ENCODE peak calls at places on chromosomes 4 and X, in eight cellular contexts. V is glutamatergic neuron, P is fibroblast of lung, O is RWPE1, D is AG09309, L is PC-3, I is hepatocyte, U is neural progenitor cell. K is an unnamed sample.

GRCh38 chr4:47686294-47686872 is 151.5 kb downstream of the CORIN start:
- DNase-seq in V (peak), P (peak), O (peak), D (no peak), L (peak), I (peak), U (peak), K (peak)

GRCh38 chr4:69710580-69710979 is 49.8 kb downstream of the SULT1B1 start:
- DNase-seq in V (no peak), P (no peak), O (no peak), D (no peak), L (no peak), I (no peak), U (no peak), K (no peak)

GRCh38 chr4:111650553-111651183 is 494.6 kb upstream of the FAM241A start:
- DNase-seq in V (no peak), P (no peak), O (no peak), D (no peak), L (no peak), I (no peak), U (peak), K (no peak)

GRCh38 chr4:48334900-48335384 is 6.4 kb upstream of the SLAIN2 start:
- DNase-seq in V (no peak), P (peak), O (no peak), D (no peak), L (peak), I (no peak), U (no peak), K (no peak)

GRCh38 chrX:55783723-55784122 is 66.2 kb downstream of the RRAGB start:
- DNase-seq in V (no peak), P (peak), O (no peak), D (no peak), L (no peak), I (no peak), U (no peak), K (no peak)

GRCh38 chrX:131812847-131813825 is 210.0 kb upstream of the STK26 start:
- DNase-seq in V (no peak), P (peak), O (no peak), D (peak), L (peak), I (no peak), U (no peak), K (peak)

GRCh38 chrX:129957241-129958099 is 25.0 kb upstream of the BCORL1 start:
- DNase-seq in V (peak), P (peak), O (peak), D (no peak), L (peak), I (peak), U (peak), K (peak)

GRCh38 chr4:38368612-38369011 is 295.4 kb upstream of the KLF3 start:
- DNase-seq in V (no peak), P (peak), O (peak), D (peak), L (peak), I (no peak), U (no peak), K (no peak)

GRCh38 chrX:154036513-154036912 is 16.8 kb upstream of the IRAK1 start:
- DNase-seq in V (no peak), P (no peak), O (no peak), D (no peak), L (no peak), I (no peak), U (peak), K (peak)

GRCh38 chr4:1550122-1551070 is 133.7 kb downstream of the FAM53A start:
- DNase-seq in V (peak), P (no peak), O (no peak), D (no peak), L (no peak), I (no peak), U (no peak), K (no peak)

GRCh38 chr4:87073187-87073569 is 138.4 kb downstream of the AFF1 start:
- DNase-seq in V (no peak), P (no peak), O (no peak), D (no peak), L (no peak), I (no peak), U (no peak), K (peak)

GRCh38 chr4:76767983-76768382 is 130.0 kb downstream of the SOWAHB start:
- DNase-seq in V (no peak), P (peak), O (no peak), D (no peak), L (no peak), I (no peak), U (no peak), K (no peak)

GRCh38 chrX:83916525-83916924 is 55.6 kb downstream of the CYLC1 start:
- DNase-seq in V (peak), P (no peak), O (no peak), D (no peak), L (peak), I (peak), U (peak), K (no peak)

GRCh38 chrX:104254442-104255115 is at the start of gene ESX1:
- DNase-seq in V (peak), P (no peak), O (no peak), D (no peak), L (no peak), I (no peak), U (peak), K (no peak)

GRCh38 chr4:54213001-54213400 is 16.1 kb upstream of the PDGFRA start:
- DNase-seq in V (no peak), P (no peak), O (no peak), D (no peak), L (no peak), I (no peak), U (no peak), K (no peak)

GRCh38 chr4:77269505-77269904 is 112.5 kb downstream of the CCNG2 start:
- DNase-seq in V (no peak), P (no peak), O (peak), D (no peak), L (peak), I (no peak), U (no peak), K (no peak)

GRCh38 chr4:44760142-44760898 is 34.0 kb upstream of the GNPDA2 start:
- DNase-seq in V (no peak), P (peak), O (peak), D (peak), L (peak), I (peak), U (peak), K (peak)

GRCh38 chrX:70635669-70636068 is 191.0 kb downstream of the DLG3 start:
- DNase-seq in V (no peak), P (no peak), O (no peak), D (no peak), L (no peak), I (no peak), U (no peak), K (no peak)

GRCh38 chr4:125115476-125115875 is 199.3 kb upstream of the FAT4 start:
- DNase-seq in V (no peak), P (peak), O (no peak), D (no peak), L (no peak), I (no peak), U (no peak), K (no peak)

GRCh38 chr4:73828945-73829344 is 7.5 kb upstream of the CXCL6 start:
- DNase-seq in V (no peak), P (peak), O (no peak), D (no peak), L (no peak), I (no peak), U (no peak), K (no peak)

GRCh38 chr4:144572660-144573059 is 73.3 kb upstream of the HHIP start:
- DNase-seq in V (no peak), P (no peak), O (no peak), D (no peak), L (no peak), I (no peak), U (no peak), K (peak)

GRCh38 chrX:75784689-75785491 is at the start of gene MAGEE2:
- DNase-seq in V (no peak), P (no peak), O (no peak), D (no peak), L (no peak), I (no peak), U (no peak), K (no peak)

GRCh38 chr4:100907465-100908454 is 389.9 kb upstream of the EMCN start:
- DNase-seq in V (no peak), P (peak), O (peak), D (no peak), L (peak), I (no peak), U (no peak), K (no peak)

GRCh38 chr4:44017422-44017739 is 431.2 kb downstream of the KCTD8 start:
- DNase-seq in V (no peak), P (no peak), O (no peak), D (no peak), L (no peak), I (no peak), U (no peak), K (no peak)

GRCh38 chr4:129136433-129136832 is 40.5 kb downstream of the C4orf33 start:
- DNase-seq in V (no peak), P (no peak), O (no peak), D (no peak), L (no peak), I (no peak), U (no peak), K (no peak)

GRCh38 chrX:102155806-102156179 is at the start of gene BEX5:
- DNase-seq in V (peak), P (no peak), O (peak), D (no peak), L (peak), I (peak), U (peak), K (peak)

GRCh38 chrX:119381349-119381944 is 17.7 kb upstream of the SLC25A43 start:
- DNase-seq in V (no peak), P (no peak), O (no peak), D (no peak), L (no peak), I (no peak), U (no peak), K (no peak)

GRCh38 chrX:150487369-150488094 is 80.9 kb upstream of the MTM1 start:
- DNase-seq in V (no peak), P (no peak), O (no peak), D (no peak), L (no peak), I (no peak), U (no peak), K (no peak)

GRCh38 chrX:45769919-45770582 is 569.4 kb upstream of the DIPK2B start:
- DNase-seq in V (no peak), P (peak), O (peak), D (peak), L (peak), I (peak), U (peak), K (peak)

GRCh38 chrX:154096140-154097002 is 1.1 kb downstream of the MECP2 start:
- DNase-seq in V (no peak), P (peak), O (no peak), D (no peak), L (peak), I (peak), U (peak), K (peak)

GRCh38 chr4:37385424-37385823 is 140.9 kb downstream of the NWD2 start:
- DNase-seq in V (no peak), P (no peak), O (no peak), D (no peak), L (no peak), I (no peak), U (no peak), K (no peak)

GRCh38 chrX:69024287-69024686 is 141.0 kb downstream of the PJA1 start:
- DNase-seq in V (no peak), P (no peak), O (no peak), D (no peak), L (no peak), I (no peak), U (no peak), K (no peak)

DNA sequence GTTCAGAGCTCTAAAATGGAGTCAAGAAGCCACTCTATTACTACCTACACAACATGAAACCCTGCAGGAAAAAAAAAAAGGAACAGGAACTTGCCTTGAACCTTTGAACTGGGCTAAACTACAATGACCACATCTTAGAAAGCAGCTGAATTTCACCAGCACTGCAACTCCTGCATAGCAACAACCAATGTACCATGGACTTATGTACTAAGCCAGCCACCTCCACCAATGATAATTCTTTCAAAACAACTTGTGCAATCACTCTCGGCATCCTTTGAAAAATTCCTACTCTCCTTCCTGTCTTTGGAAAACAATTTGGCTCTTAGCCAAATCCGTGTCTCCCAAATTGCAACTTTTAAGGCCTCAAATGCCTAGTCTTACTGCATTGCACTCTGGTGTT is 26.8 kb upstream of the FMR1 start:
- DNase-seq in V (no peak), P (no peak), O (no peak), D (no peak), L (no peak), I (peak), U (no peak), K (peak)
- TF ChIP-seq CTCF in V (no peak), P (no peak), O (no peak), D (no peak), L (no peak), I (no peak), U (no peak), K (no peak)

GRCh38 chrX:23792861-23793553 is 10.0 kb downstream of the SAT1 start:
- DNase-seq in V (peak), P (no peak), O (no peak), D (no peak), L (no peak), I (no peak), U (peak), K (no peak)

GRCh38 chrX:23802431-23802830 is 19.5 kb downstream of the SAT1 start:
- DNase-seq in V (no peak), P (peak), O (no peak), D (no peak), L (no peak), I (no peak), U (no peak), K (no peak)

GRCh38 chrX:23799469-23800065 is 16.6 kb downstream of the SAT1 start:
- DNase-seq in V (no peak), P (peak), O (no peak), D (no peak), L (no peak), I (peak), U (no peak), K (no peak)

DNA sequence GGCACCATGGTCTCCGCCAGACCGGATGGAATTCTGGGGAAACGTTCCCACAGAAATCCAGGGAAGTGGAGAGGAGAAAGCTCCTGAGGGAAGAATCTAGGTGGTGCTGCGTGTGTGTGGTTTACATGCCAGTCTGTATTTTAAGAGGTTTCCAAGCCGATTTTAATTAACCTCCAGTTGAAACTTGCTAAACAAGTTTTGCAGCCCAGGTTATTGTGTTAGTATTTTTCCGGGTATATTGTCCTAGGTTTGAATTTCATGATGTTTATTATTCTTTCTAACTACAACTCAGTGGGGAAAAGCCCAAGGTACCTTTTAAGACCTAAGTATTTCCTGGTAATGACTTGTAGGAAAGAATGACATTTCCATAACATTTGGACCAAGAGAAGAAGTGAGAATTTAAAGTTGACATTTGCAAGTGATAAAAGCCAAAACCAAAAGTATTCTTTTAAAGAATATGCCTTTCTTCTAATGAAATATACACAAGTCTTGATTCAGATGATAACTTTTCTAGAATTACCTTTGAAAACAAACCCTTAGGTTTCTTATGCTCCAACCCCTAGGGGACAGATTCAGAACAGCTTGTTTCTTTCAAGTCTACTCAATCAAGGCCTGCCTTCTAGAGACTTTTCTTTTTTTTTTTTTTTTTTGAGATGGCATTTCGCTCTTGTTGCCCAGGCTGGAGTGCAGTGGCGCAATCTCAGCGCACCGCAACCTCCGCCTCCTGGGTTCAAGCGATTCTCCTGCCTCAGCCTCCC is 14.6 kb downstream of the SAT1 start:
- DNase-seq in V (no peak), P (no peak), O (no peak), D (no peak), L (peak), I (peak), U (no peak), K (no peak)
- TF ChIP-seq CTCF in V (no peak), P (no peak), O (no peak), D (no peak), L (no peak), I (no peak), U (no peak), K (no peak)

GRCh38 chr4:179867300-179867878 is 2375.8 kb upstream of the TENM3 start:
- DNase-seq in V (peak), P (peak), O (peak), D (no peak), L (peak), I (peak), U (peak), K (peak)
- TF ChIP-seq CTCF in V (peak), P (no peak), O (peak), D (peak), L (peak), I (peak), U (peak), K (peak)

GRCh38 chr4:103934178-103934789 is 214.5 kb upstream of the TACR3 start:
- DNase-seq in V (no peak), P (peak), O (peak), D (peak), L (peak), I (peak), U (peak), K (peak)
- TF ChIP-seq CTCF in V (peak), P (peak), O (peak), D (peak), L (peak), I (peak), U (peak), K (peak)

GRCh38 chrX:11787564-11787963 is 29.5 kb downstream of the MSL3 start:
- DNase-seq in V (peak), P (peak), O (no peak), D (no peak), L (peak), I (peak), U (peak), K (peak)
- TF ChIP-seq CTCF in V (peak), P (peak), O (no peak), D (peak), L (peak), I (peak), U (peak), K (peak)

GRCh38 chr4:82266345-82266744 is 107.4 kb downstream of the HNRNPD start:
- DNase-seq in V (no peak), P (no peak), O (no peak), D (no peak), L (no peak), I (no peak), U (no peak), K (no peak)

GRCh38 chr4:82268826-82269193 is 105.0 kb downstream of the HNRNPD start:
- DNase-seq in V (no peak), P (no peak), O (no peak), D (no peak), L (no peak), I (no peak), U (no peak), K (no peak)

DNA sequence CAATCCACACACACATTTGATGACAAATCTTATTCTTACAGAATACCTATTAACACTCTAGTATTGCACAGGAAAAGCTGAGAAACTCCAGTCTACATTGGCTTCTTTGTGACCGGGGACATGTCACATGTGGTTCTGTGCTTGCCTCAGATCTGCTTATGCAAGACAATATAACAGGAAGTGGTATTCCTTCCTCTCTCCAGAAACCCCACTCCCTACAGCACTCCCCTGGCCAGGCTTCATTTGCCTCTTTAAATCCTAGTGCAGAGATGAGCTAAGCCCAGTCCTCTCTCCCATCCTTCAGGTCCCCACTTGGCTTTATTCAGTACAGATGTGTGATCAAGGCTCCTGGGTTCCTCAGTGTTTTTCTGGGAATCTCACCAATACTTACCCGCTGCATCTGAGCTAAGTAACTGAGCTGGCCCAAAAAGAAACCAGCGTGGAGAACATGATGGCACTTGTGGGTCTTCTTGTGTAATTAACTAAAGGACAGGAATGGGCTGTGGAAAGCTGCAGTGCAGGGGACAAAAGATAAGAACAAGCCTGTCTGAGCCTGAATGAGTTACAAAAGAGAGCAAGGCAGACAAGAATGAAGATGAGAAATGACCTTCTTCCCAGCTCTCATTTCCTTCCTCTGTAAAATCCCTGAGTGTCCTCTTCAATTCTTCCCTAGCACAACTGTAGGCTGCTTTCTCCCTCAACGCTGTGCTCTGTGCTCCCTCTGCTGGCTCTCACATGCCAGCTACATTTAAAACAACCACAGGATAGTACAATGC is 105.6 kb downstream of the HNRNPD start:
- DNase-seq in V (peak), P (peak), O (peak), D (peak), L (peak), I (peak), U (peak), K (peak)
- TF ChIP-seq CTCF in V (peak), P (peak), O (peak), D (peak), L (peak), I (peak), U (peak), K (peak)

GRCh38 chr4:99402765-99403164 is 32.4 kb downstream of the ADH7 start:
- DNase-seq in V (no peak), P (no peak), O (no peak), D (no peak), L (no peak), I (no peak), U (no peak), K (no peak)
- TF ChIP-seq CTCF in V (no peak), P (no peak), O (no peak), D (no peak), L (no peak), I (no peak), U (peak), K (no peak)

GRCh38 chr4:10891866-10892265 is 207.3 kb upstream of the CLNK start:
- DNase-seq in V (no peak), P (no peak), O (no peak), D (no peak), L (no peak), I (no peak), U (peak), K (no peak)

GRCh38 chr4:10893417-10893816 is 208.8 kb upstream of the CLNK start:
- DNase-seq in V (peak), P (no peak), O (no peak), D (no peak), L (peak), I (peak), U (peak), K (peak)

GRCh38 chr4:10887600-10887999 is 203.0 kb upstream of the CLNK start:
- DNase-seq in V (no peak), P (no peak), O (no peak), D (no peak), L (no peak), I (no peak), U (no peak), K (peak)

DNA sequence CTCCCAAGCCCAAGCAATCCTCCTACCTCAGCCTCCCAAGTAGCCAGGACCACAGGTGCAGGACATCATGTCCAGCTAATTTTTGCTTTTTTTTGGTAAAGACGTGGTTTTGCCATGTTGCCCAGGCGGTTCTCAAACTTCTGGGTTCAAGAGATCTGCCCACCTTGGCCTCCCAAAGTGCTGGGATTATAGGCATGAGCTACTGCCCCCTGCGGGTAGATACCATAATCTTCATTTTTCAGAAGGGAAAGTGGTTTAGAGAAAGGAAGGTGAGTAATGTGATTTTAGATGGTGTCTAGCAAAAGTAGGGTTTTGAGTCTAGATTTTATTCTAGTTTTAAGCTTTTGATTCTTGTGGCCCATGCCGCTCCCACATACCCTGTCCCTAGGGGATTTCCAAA is 205.3 kb upstream of the CLNK start:
- DNase-seq in V (no peak), P (no peak), O (no peak), D (no peak), L (no peak), I (no peak), U (no peak), K (no peak)
- TF ChIP-seq CTCF in V (no peak), P (no peak), O (no peak), D (no peak), L (no peak), I (no peak), U (peak), K (no peak)